ENCODE peak calls at places on chromosome 11, in four cellular contexts. C, O, H and S are unnamed samples.

GRCh38 chr11:74636633-74637184 is 44.3 kb downstream of the POLD3 start:
- DNase-seq in C (no peak), O (no peak), H (no peak), S (no peak)

GRCh38 chr11:57357827-57358226 is 19.7 kb downstream of the P2RX3 start:
- DNase-seq in C (no peak), O (no peak), H (no peak), S (no peak)

GRCh38 chr11:87150936-87151335 is 113.2 kb downstream of the TMEM135 start:
- DNase-seq in C (no peak), O (no peak), H (no peak), S (no peak)

GRCh38 chr11:78156081-78156844 is 16.8 kb upstream of the ALG8 start:
- DNase-seq in C (no peak), O (no peak), H (no peak), S (no peak)

GRCh38 chr11:27720277-27720830 is 20.1 kb upstream of the BDNF start:
- DNase-seq in C (no peak), O (no peak), H (no peak), S (no peak)

GRCh38 chr11:27242591-27242990 is 120.4 kb downstream of the CCDC34 start:
- DNase-seq in C (no peak), O (no peak), H (no peak), S (no peak)

GRCh38 chr11:60925685-60926267 is 1.5 kb downstream of the TMEM132A start:
- DNase-seq in C (no peak), O (no peak), H (no peak), S (peak)

GRCh38 chr11:16773981-16774710 is 35.7 kb downstream of the C11orf58 start:
- DNase-seq in C (no peak), O (no peak), H (no peak), S (no peak)

GRCh38 chr11:45178890-45179663 is 32.6 kb downstream of the PRDM11 start:
- DNase-seq in C (no peak), O (no peak), H (no peak), S (no peak)

GRCh38 chr11:122036022-122036421 is 80.0 kb downstream of the BLID start:
- DNase-seq in C (no peak), O (no peak), H (no peak), S (no peak)

GRCh38 chr11:125382211-125382807 is 113.8 kb downstream of the FEZ1 start:
- DNase-seq in C (no peak), O (no peak), H (no peak), S (no peak)

GRCh38 chr11:79174045-79175008 is 266.5 kb downstream of the TENM4 start:
- DNase-seq in C (no peak), O (no peak), H (no peak), S (no peak)

GRCh38 chr11:83223457-83223856 is 29.9 kb downstream of the ANKRD42 start:
- DNase-seq in C (no peak), O (no peak), H (no peak), S (no peak)

GRCh38 chr11:202490-202889 is 4.7 kb downstream of the BET1L start:
- DNase-seq in C (no peak), O (no peak), H (no peak), S (peak)

GRCh38 chr11:72174299-72175070 is 17.5 kb upstream of the FOLR1 start:
- DNase-seq in C (no peak), O (no peak), H (no peak), S (no peak)

GRCh38 chr11:126487711-126488110 is 132.2 kb downstream of the ST3GAL4 start:
- DNase-seq in C (no peak), O (no peak), H (peak), S (no peak)

GRCh38 chr11:65429069-65429681 is 6.6 kb downstream of the NEAT1 start:
- DNase-seq in C (no peak), O (no peak), H (peak), S (no peak)

GRCh38 chr11:46335271-46335670 is 12.0 kb upstream of the DGKZ start:
- DNase-seq in C (no peak), O (no peak), H (no peak), S (no peak)

GRCh38 chr11:69361466-69361865 is 67.5 kb downstream of the MYEOV start:
- DNase-seq in C (no peak), O (no peak), H (no peak), S (no peak)

GRCh38 chr11:18050853-18051252 is 4.8 kb upstream of the TPH1 start:
- DNase-seq in C (no peak), O (no peak), H (no peak), S (no peak)

GRCh38 chr11:122697636-122698167 is 42.2 kb downstream of the UBASH3B start:
- DNase-seq in C (no peak), O (no peak), H (no peak), S (no peak)

GRCh38 chr11:112227002-112227401 is 774 bp downstream of the PTS start:
- DNase-seq in C (no peak), O (no peak), H (no peak), S (no peak)

GRCh38 chr11:75031224-75031753 is 42.6 kb downstream of the NEU3 start:
- DNase-seq in C (no peak), O (no peak), H (no peak), S (no peak)

GRCh38 chr11:78420255-78420764 is 2.7 kb upstream of the GAB2 start:
- DNase-seq in C (peak), O (peak), H (peak), S (no peak)

GRCh38 chr11:132035228-132035627 is 664.8 kb downstream of the NTM start:
- DNase-seq in C (no peak), O (no peak), H (no peak), S (no peak)

GRCh38 chr11:82038151-82038550 is 695.5 kb downstream of the FAM181B start:
- DNase-seq in C (no peak), O (no peak), H (no peak), S (no peak)

GRCh38 chr11:43937434-43938411 is 4.7 kb upstream of the C11orf96 start:
- DNase-seq in C (no peak), O (no peak), H (no peak), S (no peak)

GRCh38 chr11:57641426-57641825 is 8.3 kb downstream of the YPEL4 start:
- DNase-seq in C (peak), O (no peak), H (no peak), S (no peak)

GRCh38 chr11:64400096-64400495 is 41.1 kb downstream of the RPS6KA4 start:
- DNase-seq in C (no peak), O (no peak), H (no peak), S (no peak)

GRCh38 chr11:78975081-78975480 is 400.4 kb upstream of the NARS2 start:
- DNase-seq in C (no peak), O (no peak), H (no peak), S (no peak)

GRCh38 chr11:88012456-88012855 is 162.8 kb downstream of the RAB38 start:
- DNase-seq in C (peak), O (no peak), H (no peak), S (no peak)

GRCh38 chr11:10080134-10080533 is 213.9 kb downstream of the SBF2 start:
- DNase-seq in C (no peak), O (no peak), H (no peak), S (no peak)